ENCODE peak calls at places on chromosomes 3 and 15, in seven cellular contexts. J is fibroblast of mammary gland, G is pancreas, A is HepG2, Q is fibroblast of the aortic adventitia, N is sigmoid colon, D is lower lobe of right lung. H is an unnamed sample.

GRCh38 chr3:112736386-112736785 is 95.4 kb upstream of the CCDC80 start:
- DNase-seq in J (peak; percentile 54), G (no peak), A (no peak), Q (peak; percentile 34), N (no peak), D (no peak), H (no peak)

GRCh38 chr3:127612966-127613365 is 14.8 kb downstream of the MCM2 start:
- DNase-seq in J (no peak), G (no peak), A (no peak), Q (no peak), N (no peak), D (no peak), H (peak; percentile 36)

GRCh38 chr3:69324362-69325025 is 61.4 kb downstream of the FRMD4B start:
- DNase-seq in J (no peak), G (no peak), A (peak; percentile 7), Q (no peak), N (no peak), D (no peak), H (no peak)

GRCh38 chr3:120645083-120645800 is 36.8 kb downstream of the HGD start:
- DNase-seq in J (no peak), G (no peak), A (no peak), Q (no peak), N (no peak), D (no peak), H (peak; percentile 34)

GRCh38 chr3:9347887-9348286 is 15.0 kb upstream of the THUMPD3 start:
- DNase-seq in J (peak; percentile 87), G (no peak), A (no peak), Q (peak; percentile 76), N (no peak), D (no peak), H (peak; percentile 11)

GRCh38 chr3:179558742-179559364 is 3.9 kb upstream of the ACTL6A start:
- DNase-seq in J (peak; percentile 77), G (peak; percentile 13), A (peak; percentile 48), Q (peak; percentile 85), N (peak; percentile 80), D (no peak), H (peak; percentile 94)

GRCh38 chr3:14320221-14320620 is 82.2 kb upstream of the SLC6A6 start:
- DNase-seq in J (no peak), G (no peak), A (no peak), Q (no peak), N (no peak), D (no peak), H (no peak)

GRCh38 chr3:4695846-4696245 is 202.7 kb downstream of the ITPR1 start:
- DNase-seq in J (no peak), G (no peak), A (no peak), Q (no peak), N (no peak), D (no peak), H (no peak)

GRCh38 chr3:11655188-11655928 is 11.6 kb upstream of the VGLL4 start:
- DNase-seq in J (no peak), G (no peak), A (no peak), Q (no peak), N (no peak), D (no peak), H (no peak)

GRCh38 chr3:66260431-66260830 is 39.6 kb downstream of the SLC25A26 start:
- DNase-seq in J (no peak), G (no peak), A (no peak), Q (no peak), N (no peak), D (no peak), H (no peak)

DNA sequence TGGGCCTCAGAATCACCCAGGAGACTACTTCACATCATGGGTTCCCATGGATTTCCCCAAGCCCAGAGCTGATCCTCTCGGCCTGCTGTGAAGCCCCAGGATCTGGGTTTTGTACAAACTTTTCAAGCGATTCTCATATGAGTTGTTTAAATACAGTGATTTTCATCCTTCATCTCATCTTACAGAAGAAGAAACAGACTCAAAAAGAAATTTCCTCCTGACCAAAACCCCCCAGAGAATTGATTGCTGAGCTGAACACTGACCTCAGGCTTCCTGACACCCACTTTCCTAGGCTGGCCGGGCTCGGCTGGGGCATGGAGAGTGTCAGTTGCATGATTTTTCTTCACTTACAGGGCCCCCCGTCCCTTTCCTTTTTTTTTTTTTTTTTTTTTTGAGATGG is 60.3 kb downstream of the BDH1 start:
- DNase-seq in J (peak; percentile 15), G (no peak), A (no peak), Q (no peak), N (no peak), D (no peak), H (no peak)
- TF ChIP-seq CTCF in J (no peak), G (no peak), A (no peak), Q (no peak), N (no peak), D (no peak), H (no peak)

GRCh38 chr3:105593315-105593714 is 226.6 kb downstream of the ALCAM start:
- DNase-seq in J (no peak), G (no peak), A (no peak), Q (no peak), N (no peak), D (no peak), H (no peak)

GRCh38 chr3:105598047-105598796 is 231.5 kb downstream of the ALCAM start:
- DNase-seq in J (peak; percentile 89), G (no peak), A (no peak), Q (peak; percentile 96), N (no peak), D (no peak), H (peak; percentile 98)

GRCh38 chr3:105594219-105594618 is 227.5 kb downstream of the ALCAM start:
- DNase-seq in J (peak; percentile 72), G (no peak), A (no peak), Q (peak; percentile 37), N (no peak), D (no peak), H (peak; percentile 40)
- H3K4me3 ChIP-seq in J (no peak overlapping the region), G (no peak overlapping the region), A (no peak overlapping the region), Q (no peak overlapping the region), N (no peak overlapping the region), D (no peak overlapping the region), H (no peak overlapping the region)

DNA sequence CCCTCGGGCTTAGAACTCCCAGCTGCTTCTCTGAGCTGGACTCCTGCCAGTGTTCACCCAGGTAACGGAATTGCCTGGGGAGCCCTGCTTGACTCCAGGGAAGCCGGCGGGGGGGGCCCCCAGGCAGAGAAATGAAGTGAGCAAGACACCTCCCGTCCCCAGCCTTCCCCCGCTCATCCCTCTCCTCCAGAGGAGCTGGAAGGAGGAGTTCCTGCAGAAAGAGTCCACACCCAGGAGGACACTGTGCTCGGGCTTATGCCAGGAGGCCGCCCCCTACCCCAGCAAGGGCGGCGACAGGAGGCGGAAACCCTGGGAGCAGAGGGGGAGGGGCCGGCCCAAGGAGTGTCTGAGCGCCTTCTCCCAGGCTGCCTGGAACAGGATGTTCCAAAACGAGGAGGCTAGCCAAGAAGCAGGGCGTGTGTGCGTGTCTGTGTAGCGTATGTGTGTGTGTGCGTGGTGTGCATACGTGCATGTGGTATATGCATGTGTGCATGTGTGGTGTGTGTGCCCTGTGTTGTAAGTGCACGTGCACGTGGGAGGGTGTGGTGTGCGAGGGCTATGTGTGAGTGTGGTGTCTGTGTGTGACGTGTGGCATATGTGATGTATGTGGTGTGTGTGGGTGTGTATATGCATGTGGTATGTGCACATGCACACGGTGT is 511.3 kb downstream of the SHQ1 start:
- DNase-seq in J (peak; percentile 94), G (peak; percentile 26), A (no peak), Q (peak; percentile 71), N (peak; percentile 95), D (peak; percentile 86), H (peak; percentile 90)
- TF ChIP-seq CTCF in J (no peak), G (no peak), A (no peak), Q (no peak), N (no peak), D (no peak), H (no peak)

GRCh38 chr3:16174389-16174788 is at the start of gene GALNT15:
- DNase-seq in J (peak; percentile 100), G (peak; percentile 36), A (no peak), Q (peak; percentile 98), N (peak; percentile 96), D (peak; percentile 71), H (peak; percentile 94)
- H3K4me3 ChIP-seq in J (peak within 1 kb of the TSS; percentile 58), G (peak within 1 kb of the TSS; percentile 0), A (no peak within 1 kb of the TSS), Q (peak within 1 kb of the TSS; percentile 40), N (peak within 1 kb of the TSS; percentile 37), D (peak within 1 kb of the TSS; percentile 42), H (peak within 1 kb of the TSS; percentile 3)

DNA sequence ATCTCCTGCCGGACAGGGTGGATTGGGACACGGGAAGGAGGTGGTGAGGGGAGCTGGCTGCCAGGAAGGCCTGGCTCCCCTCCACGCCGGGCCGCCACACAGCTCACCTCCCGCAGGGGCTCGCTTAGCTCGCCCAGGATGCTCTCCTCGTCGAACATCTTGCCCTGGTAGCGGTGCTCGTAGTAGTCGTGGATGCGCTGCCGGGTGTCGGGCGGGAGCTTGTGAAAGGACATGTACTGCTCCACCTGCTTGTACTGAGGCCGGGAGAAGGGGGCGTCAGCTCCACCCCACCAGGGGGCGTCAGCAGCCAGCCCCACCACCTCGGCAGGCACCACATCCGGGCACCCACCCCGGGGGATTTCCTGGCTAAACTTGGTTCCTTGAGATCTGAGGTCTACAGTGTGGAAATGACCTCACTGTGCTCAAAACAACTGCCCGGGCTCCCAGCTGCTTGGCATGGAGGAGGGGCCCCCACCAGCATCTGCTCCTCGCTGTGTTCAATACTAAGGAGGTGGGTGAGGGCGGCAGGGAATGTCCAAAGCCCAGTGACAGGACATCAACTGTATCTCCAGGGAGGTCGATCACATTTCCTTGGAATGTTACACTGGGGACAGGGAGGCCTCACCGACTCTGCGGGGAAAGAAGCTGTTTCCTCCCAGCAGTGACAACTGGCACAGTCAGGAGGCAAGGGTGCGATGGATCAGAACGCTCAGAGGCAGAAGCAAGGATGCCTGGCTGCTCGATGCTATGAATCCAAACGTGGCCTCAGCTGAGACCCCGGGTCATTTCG is 43.4 kb downstream of the HCN4 start:
- DNase-seq in J (no peak), G (no peak), A (no peak), Q (no peak), N (peak; percentile 60), D (no peak), H (no peak)
- TF ChIP-seq CTCF in J (no peak), G (no peak), A (peak; percentile 31), Q (no peak), N (no peak), D (no peak), H (no peak)

GRCh38 chr15:31338318-31338878 is 11.8 kb downstream of the KLF13 start:
- DNase-seq in J (no peak), G (no peak), A (no peak), Q (peak; percentile 56), N (peak; percentile 66), D (peak; percentile 67), H (no peak)
- H3K4me3 ChIP-seq in J (no peak overlapping the region), G (no peak overlapping the region), A (no peak overlapping the region), Q (peak overlapping the region; percentile 9), N (no peak overlapping the region), D (peak overlapping the region; percentile 24), H (no peak overlapping the region)

GRCh38 chr3:128763967-128764366 is 38.0 kb downstream of the RAB7A start:
- DNase-seq in J (no peak), G (no peak), A (no peak), Q (no peak), N (no peak), D (no peak), H (no peak)
- TF ChIP-seq CTCF in J (no peak), G (no peak), A (no peak), Q (no peak), N (no peak), D (no peak), H (no peak)

H was measured in choroid plexus epithelial cell.